ENCODE peak calls at places on chromosome 21, in ten cellular contexts. H, J, W, R, B, X, I, S, M and E are unnamed samples.

GRCh38 chr21:42858185-42858847 is 21.0 kb downstream of the WDR4 start:
- DNase-seq in H (no peak), J (no peak), W (no peak), R (no peak), B (no peak), X (no peak), I (no peak), S (no peak), M (no peak), E (no peak)

GRCh38 chr21:42063206-42063577 is 7.9 kb upstream of the UMODL1 start:
- DNase-seq in H (no peak), J (no peak), W (no peak), R (no peak), B (no peak), X (no peak), I (no peak), S (no peak), M (peak), E (no peak)

GRCh38 chr21:37472581-37472980 is 106.0 kb downstream of the DYRK1A start:
- DNase-seq in H (no peak), J (no peak), W (no peak), R (no peak), B (no peak), X (no peak), I (no peak), S (no peak), M (no peak), E (no peak)

GRCh38 chr21:44485254-44485793 is 30.0 kb downstream of the LRRC3 start:
- DNase-seq in H (no peak), J (no peak), W (no peak), R (peak), B (peak), X (peak), I (peak), S (no peak), M (peak), E (no peak)

GRCh38 chr21:17818158-17819113 is 720 bp downstream of the C21orf91 start:
- DNase-seq in H (peak), J (no peak), W (peak), R (peak), B (peak), X (peak), I (peak), S (peak), M (peak), E (no peak)

GRCh38 chr21:25283720-25284119 is 323.6 kb downstream of the MRPL39 start:
- DNase-seq in H (peak), J (no peak), W (peak), R (peak), B (no peak), X (no peak), I (no peak), S (peak), M (peak), E (peak)

GRCh38 chr21:26162081-26162480 is 8.5 kb downstream of the APP start:
- DNase-seq in H (no peak), J (no peak), W (no peak), R (no peak), B (no peak), X (no peak), I (no peak), S (no peak), M (no peak), E (no peak)

GRCh38 chr21:41079159-41079558 is 88.8 kb upstream of the BACE2 start:
- DNase-seq in H (no peak), J (no peak), W (no peak), R (no peak), B (no peak), X (no peak), I (no peak), S (no peak), M (no peak), E (no peak)